ENCODE peak calls at places on chromosomes 2 and 18, in four cellular contexts. H is activated naive CD4-positive, alpha-beta T cell treated with anti-CD3 and anti-CD28 coated beads for 36 hours; R is GM04504; B is T-cell. A is an unnamed sample.

GRCh38 chr2:220275454-220275853 is 648.0 kb downstream of the SLC4A3 start:
- DNase-seq in R (no peak), H (no peak), B (no peak), A (no peak)

GRCh38 chr2:39737661-39738060 is 41.4 kb downstream of the THUMPD2 start:
- DNase-seq in H (no peak), B (no peak), R (peak; percentile 31), A (no peak)

GRCh38 chr2:39024833-39025232 is 96.0 kb downstream of the SOS1 start:
- DNase-seq in B (no peak), R (no peak), H (peak; percentile 10), A (no peak)

GRCh38 chr18:6406075-6406909 is 8.4 kb downstream of the L3MBTL4 start:
- DNase-seq in H (no peak), B (no peak), R (peak; percentile 9), A (no peak)

GRCh38 chr18:34661464-34662087 is 48.5 kb upstream of the DTNA start:
- DNase-seq in H (no peak), R (peak; percentile 27), B (no peak), A (no peak)

GRCh38 chr2:240716130-240716798 is 24.6 kb downstream of the AQP12A start:
- DNase-seq in B (no peak), R (no peak), H (no peak), A (no peak)

GRCh38 chr18:6476201-6476600 is 61.5 kb upstream of the L3MBTL4 start:
- DNase-seq in B (no peak), R (no peak), H (no peak), A (no peak)

GRCh38 chr18:23227729-23228075 is 92.4 kb downstream of the CABLES1 start:
- DNase-seq in B (no peak), H (no peak), R (no peak), A (no peak)

GRCh38 chr2:28318462-28319117 is 74.1 kb upstream of the FOSL2 start:
- DNase-seq in B (no peak), R (no peak), H (no peak), A (no peak)

GRCh38 chr2:86275962-86276361 is 61.5 kb downstream of the REEP1 start:
- DNase-seq in B (no peak), H (no peak), R (no peak), A (no peak)

GRCh38 chr18:38695559-38696270 is 1130.1 kb upstream of the CELF4 start:
- DNase-seq in H (no peak), R (no peak), B (no peak), A (no peak)

GRCh38 chr18:79382681-79383387 is 12.9 kb upstream of the NFATC1 start:
- DNase-seq in H (no peak), R (no peak), B (no peak), A (no peak)

GRCh38 chr18:10138719-10139118 is 224.9 kb downstream of the VAPA start:
- DNase-seq in H (no peak), B (no peak), R (no peak), A (no peak)

GRCh38 chr2:126900646-126901319 is 2.1 kb downstream of the TEX51 start:
- DNase-seq in B (no peak), H (no peak), R (no peak), A (no peak)

GRCh38 chr18:75824661-75825060 is 397.2 kb upstream of the SMIM21 start:
- DNase-seq in H (no peak), B (no peak), R (no peak), A (no peak)

GRCh38 chr18:54187372-54187771 is 37.1 kb downstream of the MBD2 start:
- DNase-seq in R (no peak), H (no peak), B (no peak), A (no peak)

GRCh38 chr2:75587954-75588587 is 27.3 kb upstream of the EVA1A start:
- DNase-seq in R (peak; percentile 84), B (no peak), H (no peak), A (no peak)

GRCh38 chr2:73992036-73992435 is 7.3 kb downstream of the TET3 start:
- DNase-seq in H (no peak), B (no peak), R (no peak), A (no peak)

GRCh38 chr2:109318150-109318948 is 189.3 kb downstream of the SH3RF3 start:
- DNase-seq in B (no peak), H (no peak), R (peak; percentile 92), A (no peak)

GRCh38 chr18:59918320-59918755 is 18.5 kb downstream of the PMAIP1 start:
- DNase-seq in H (peak; percentile 35), R (no peak), B (no peak), A (no peak)

GRCh38 chr2:158006961-158007664 is 94.6 kb upstream of the UPP2 start:
- DNase-seq in B (peak; percentile 3), H (peak; percentile 35), R (no peak), A (no peak)

GRCh38 chr2:239114119-239114581 is 266.3 kb downstream of the TWIST2 start:
- DNase-seq in B (no peak), R (no peak), H (no peak), A (no peak)

GRCh38 chr18:10872297-10872696 is 277.1 kb downstream of the PIEZO2 start:
- DNase-seq in B (no peak), R (no peak), H (no peak), A (no peak)

GRCh38 chr18:21205695-21206094 is 36.3 kb upstream of the GREB1L start:
- DNase-seq in B (no peak), H (no peak), R (no peak), A (no peak)

GRCh38 chr2:162091325-162092007 is 17.5 kb upstream of the DPP4 start:
- DNase-seq in B (no peak), R (no peak), H (peak; percentile 60), A (no peak)

GRCh38 chr18:12369211-12369610 is 7.8 kb downstream of the AFG3L2 start:
- DNase-seq in H (no peak), R (no peak), B (no peak), A (no peak)

GRCh38 chr2:20065885-20066602 is 14.6 kb upstream of the LAPTM4A start:
- DNase-seq in R (no peak), H (peak; percentile 26), B (no peak), A (no peak)

GRCh38 chr2:108169982-108170625 is 69.7 kb upstream of the SULT1C3 start:
- DNase-seq in H (no peak), B (no peak), R (no peak), A (no peak)

GRCh38 chr2:15359716-15360531 is 201.2 kb downstream of the NBAS start:
- DNase-seq in B (no peak), R (peak; percentile 46), H (no peak), A (no peak)